ENCODE peak calls at places on chromosomes 16 and 17, in five cellular contexts. B, C, U, Y and W are unnamed samples.

GRCh38 chr16:85607796-85608514 is 5.2 kb upstream of the GSE1 start:
- DNase-seq in B (no peak), C (no peak), U (no peak), Y (no peak), W (no peak)

GRCh38 chr16:22373662-22374310 is 633 bp downstream of the CDR2 start:
- DNase-seq in B (no peak), C (no peak), U (peak; percentile 53), Y (no peak), W (peak; percentile 13)

GRCh38 chr16:57620316-57621231 is 7.9 kb upstream of the ADGRG1 start:
- DNase-seq in B (no peak), C (peak; percentile 71), U (peak; percentile 74), Y (no peak), W (no peak)

GRCh38 chr17:9475259-9475658 is 100.4 kb downstream of the STX8 start:
- DNase-seq in B (no peak), C (no peak), U (no peak), Y (no peak), W (no peak)

GRCh38 chr16:19488213-19488640 is 33.7 kb downstream of the GDE1 start:
- DNase-seq in B (no peak), C (no peak), U (no peak), Y (no peak), W (no peak)

GRCh38 chr16:30521873-30522641 is 4.3 kb downstream of the ZNF768 start:
- DNase-seq in B (no peak), C (no peak), U (no peak), Y (peak; percentile 64), W (no peak)

GRCh38 chr17:47690121-47690520 is 3.8 kb upstream of the TBKBP1 start:
- DNase-seq in B (no peak), C (no peak), U (no peak), Y (no peak), W (peak; percentile 26)

GRCh38 chr17:17504341-17505140 is 8.3 kb upstream of the RASD1 start:
- DNase-seq in B (no peak), C (no peak), U (no peak), Y (no peak), W (no peak)

GRCh38 chr16:84344781-84345180 is 23.6 kb upstream of the ATP2C2 start:
- DNase-seq in B (no peak), C (no peak), U (no peak), Y (no peak), W (no peak)

GRCh38 chr17:48003686-48004120 is 32.8 kb downstream of the CDK5RAP3 start:
- DNase-seq in B (no peak), C (no peak), U (no peak), Y (no peak), W (no peak)

GRCh38 chr17:79927136-79927661 is 88.0 kb upstream of the CBX4 start:
- DNase-seq in B (no peak), C (no peak), U (no peak), Y (no peak), W (no peak)

GRCh38 chr17:8745586-8746500 is 1.2 kb upstream of the CCDC42 start:
- DNase-seq in B (peak; percentile 29), C (peak; percentile 27), U (peak; percentile 51), Y (peak; percentile 68), W (peak; percentile 77)

GRCh38 chr17:51948128-51948527 is 210.4 kb downstream of the CA10 start:
- DNase-seq in B (no peak), C (no peak), U (no peak), Y (no peak), W (peak; percentile 8)

GRCh38 chr16:88798772-88799455 is 4.7 kb upstream of the CDT1 start:
- DNase-seq in B (no peak), C (no peak), U (no peak), Y (peak; percentile 45), W (no peak)

GRCh38 chr16:85898521-85899442 is at the start of gene IRF8:
- DNase-seq in B (no peak), C (no peak), U (peak; percentile 64), Y (peak; percentile 34), W (no peak)

GRCh38 chr17:19867094-19867653 is 562 bp downstream of the ULK2 start:
- DNase-seq in B (peak; percentile 54), C (no peak), U (peak; percentile 72), Y (peak; percentile 81), W (peak; percentile 74)

GRCh38 chr17:79825580-79825921 is 13.7 kb downstream of the CBX4 start:
- DNase-seq in B (no peak), C (no peak), U (no peak), Y (no peak), W (no peak)

GRCh38 chr16:84368327-84368996 is at the start of gene ATP2C2:
- DNase-seq in B (no peak), C (no peak), U (peak; percentile 55), Y (no peak), W (no peak)

GRCh38 chr17:73089918-73090317 is 2.6 kb downstream of the SLC39A11 start:
- DNase-seq in B (no peak), C (no peak), U (peak; percentile 16), Y (no peak), W (no peak)

GRCh38 chr16:78844028-78844427 is 744.6 kb downstream of the WWOX start:
- DNase-seq in B (no peak), C (no peak), U (no peak), Y (no peak), W (no peak)

GRCh38 chr16:89396156-89396555 is 94.2 kb downstream of the ANKRD11 start:
- DNase-seq in B (no peak), C (no peak), U (no peak), Y (no peak), W (no peak)

GRCh38 chr16:12801511-12802042 is 2.1 kb downstream of the CPPED1 start:
- DNase-seq in B (peak; percentile 56), C (peak; percentile 22), U (peak; percentile 45), Y (peak; percentile 39), W (peak; percentile 16)

GRCh38 chr17:21352981-21353265 is 23.2 kb upstream of the KCNJ12 start:
- DNase-seq in B (no peak), C (no peak), U (no peak), Y (no peak), W (no peak)

GRCh38 chr17:44971776-44972483 is 3.8 kb upstream of the C1QL1 start:
- DNase-seq in B (peak; percentile 72), C (no peak), U (no peak), Y (no peak), W (peak; percentile 98)

GRCh38 chr17:27657620-27658019 is 26.6 kb downstream of the LGALS9 start:
- DNase-seq in B (peak; percentile 18), C (no peak), U (no peak), Y (peak; percentile 31), W (no peak)

GRCh38 chr16:77905356-77905920 is 116.9 kb upstream of the CLEC3A start:
- DNase-seq in B (no peak), C (no peak), U (no peak), Y (peak; percentile 64), W (no peak)

GRCh38 chr16:4765511-4766474 is 1.2 kb downstream of the ZNF500 start:
- DNase-seq in B (no peak), C (no peak), U (no peak), Y (no peak), W (no peak)

GRCh38 chr17:76452646-76453430 is at the start of gene UBE2O:
- DNase-seq in B (peak; percentile 80), C (peak; percentile 68), U (peak; percentile 86), Y (peak; percentile 94), W (peak; percentile 88)
- TF ChIP-seq POLR2A in B (peak; percentile 74), C (no peak), U (peak; percentile 44), Y (peak; percentile 56), W (peak; percentile 72)

DNA sequence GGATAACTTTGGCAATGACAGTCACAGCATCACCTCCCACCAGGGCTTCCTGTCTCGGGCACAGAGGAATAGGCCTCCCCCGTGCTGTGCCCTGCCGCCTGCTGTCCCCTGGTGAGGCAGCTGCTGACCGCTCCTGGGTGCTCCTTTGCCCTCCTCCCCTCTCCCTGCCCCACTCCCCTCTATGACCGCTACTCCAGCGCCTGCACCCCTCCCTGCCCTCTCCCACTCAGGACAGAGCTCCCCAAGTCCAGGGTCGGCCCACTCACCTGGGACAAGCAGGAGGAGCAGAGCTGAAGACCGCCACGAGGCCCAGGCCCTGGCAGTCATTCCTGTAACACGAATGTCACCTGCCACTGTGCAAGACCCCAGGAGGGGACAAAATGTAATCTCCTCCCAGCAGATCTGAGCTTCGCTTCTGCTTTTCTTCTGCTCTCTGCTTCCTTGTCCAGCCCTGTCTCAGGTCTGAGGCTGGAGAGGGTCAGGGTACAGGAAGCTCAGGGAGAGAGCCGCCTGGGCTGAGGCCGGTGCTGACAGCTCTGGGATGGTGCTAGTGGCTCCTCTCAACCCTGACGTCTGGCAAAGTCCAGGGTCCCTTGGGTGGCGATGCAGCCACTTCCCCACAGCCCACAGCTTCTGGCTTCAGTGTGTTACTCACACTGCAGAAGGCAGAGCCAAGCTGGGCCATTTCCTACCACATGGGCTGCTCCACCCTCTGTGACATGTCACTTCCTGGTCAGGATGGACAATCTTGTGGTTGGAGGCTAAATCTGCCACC is at the start of gene CD300C:
- DNase-seq in B (no peak), C (peak; percentile 35), U (peak; percentile 51), Y (no peak), W (no peak)
- TF ChIP-seq POLR2A in B (no peak), C (no peak), U (no peak), Y (no peak), W (peak; percentile 30)

DNA sequence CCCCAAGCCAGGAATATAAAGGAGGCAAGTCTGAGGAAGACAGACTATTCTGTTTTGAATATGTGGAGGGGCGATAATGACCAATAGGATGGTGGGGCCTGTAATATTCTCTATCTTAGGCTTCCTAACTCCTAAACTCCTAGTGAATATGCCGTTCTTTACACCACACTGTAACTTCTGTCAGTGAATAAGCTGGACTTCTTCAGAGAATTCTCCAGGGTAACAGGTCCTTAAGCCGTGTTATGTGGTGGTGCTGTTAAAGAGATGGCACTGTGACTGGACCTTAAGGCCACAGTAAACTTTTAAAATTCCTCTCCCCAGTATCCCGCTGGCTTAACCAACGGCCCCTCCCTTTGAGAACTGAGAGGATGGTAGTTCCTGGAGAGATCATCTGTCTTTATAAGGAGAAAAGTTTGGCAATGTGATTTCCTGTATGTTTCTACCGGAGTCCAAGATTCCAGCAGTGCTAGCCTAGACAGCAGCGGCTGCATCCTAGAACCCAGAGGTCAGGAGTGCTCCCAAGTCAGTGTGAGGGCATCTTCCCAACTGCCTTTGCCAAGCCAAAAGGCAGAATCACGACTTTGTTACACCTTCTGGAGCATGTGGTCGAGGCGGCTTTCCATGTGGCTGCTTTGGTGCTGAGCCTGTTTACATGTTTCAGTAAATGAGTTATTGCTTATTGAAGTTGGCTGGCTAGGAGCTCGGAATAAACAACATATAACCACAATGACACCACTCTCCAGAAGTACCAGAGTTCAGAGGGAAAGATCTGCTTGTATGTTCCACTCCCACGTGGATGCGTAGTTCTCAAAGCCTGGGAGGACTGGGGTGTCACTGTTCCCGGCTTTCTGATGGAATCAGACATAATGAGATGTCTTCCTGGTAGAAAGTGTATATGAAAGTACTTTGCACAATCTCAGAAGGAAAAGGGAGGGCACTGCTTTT is 41.0 kb downstream of the TUBD1 start:
- DNase-seq in B (peak; percentile 99), C (peak; percentile 79), U (peak; percentile 58), Y (peak; percentile 90), W (no peak)
- TF ChIP-seq POLR2A in B (peak; percentile 32), C (no peak), U (no peak), Y (no peak), W (peak; percentile 42)

DNA sequence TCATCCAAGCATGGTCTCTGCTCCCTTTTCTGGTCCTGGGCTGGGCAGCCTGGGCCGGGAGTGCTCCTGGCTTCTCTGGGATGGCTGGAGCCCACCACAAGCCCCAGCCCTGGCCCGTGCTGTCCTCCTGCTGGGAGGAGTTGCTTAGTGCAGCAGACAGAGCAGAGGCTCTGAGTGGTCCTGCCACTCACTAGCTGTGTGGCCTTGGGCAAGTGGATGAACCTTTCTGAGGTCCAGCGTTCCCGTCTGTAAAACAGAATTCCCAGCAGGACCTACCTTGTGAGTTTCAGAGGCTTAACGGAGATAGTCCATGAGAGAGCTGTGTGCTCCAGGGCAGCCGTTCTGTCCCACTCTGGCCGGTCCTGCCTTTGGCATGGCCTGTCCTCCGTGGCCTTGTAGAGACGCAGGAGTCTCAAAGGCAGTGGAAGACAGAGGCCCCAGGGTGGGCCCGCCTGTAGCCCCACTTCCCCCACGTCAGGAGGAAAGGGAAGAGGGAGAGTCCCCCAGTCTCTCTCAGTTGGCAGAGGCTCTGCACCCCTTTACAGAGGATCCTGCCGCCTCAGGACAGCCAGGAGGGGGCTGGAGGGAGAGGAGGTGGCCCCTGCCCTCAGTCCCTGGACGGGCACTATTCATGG is 7.8 kb downstream of the MYO15B start:
- DNase-seq in B (no peak), C (no peak), U (no peak), Y (no peak), W (no peak)
- TF ChIP-seq POLR2A in B (no peak), C (no peak), U (no peak), Y (no peak), W (no peak)